ENCODE peak calls at places on chromosome 10, in seven cellular contexts. One of them, this sample, is unnamed. For H3K4me1, the result is how much of the 10 kb centered on the place peaks cover.

GRCh38 chr10:116147162-116147906 is 125.7 kb downstream of the GFRA1 start:
- DNase-seq in H1: no peak
- DNase-seq in IMR-90: no peak
- DNase-seq in neuronal stem cell: no peak
- DNase-seq in mesenchymal stem cell: no peak
- DNase-seq in trophoblast cell: no peak
- DNase-seq in mesendoderm: no peak
- DNase-seq in this sample: no peak

GRCh38 chr10:67696029-67696428 is at the start of gene CTNNA3:
- DNase-seq in H1: no peak
- DNase-seq in IMR-90: no peak
- DNase-seq in neuronal stem cell: no peak
- DNase-seq in mesenchymal stem cell: no peak
- DNase-seq in trophoblast cell: no peak
- DNase-seq in mesendoderm: no peak
- DNase-seq in this sample: no peak

GRCh38 chr10:11012476-11012875 is 5.2 kb upstream of the CELF2 start:
- DNase-seq in H1: no peak
- DNase-seq in IMR-90: no peak
- DNase-seq in neuronal stem cell: no peak
- DNase-seq in mesenchymal stem cell: no peak
- DNase-seq in trophoblast cell: no peak
- DNase-seq in mesendoderm: no peak
- DNase-seq in this sample: no peak

GRCh38 chr10:82377608-82378007 is 502.6 kb downstream of the NRG3 start:
- DNase-seq in H1: no peak
- DNase-seq in IMR-90: no peak
- DNase-seq in neuronal stem cell: peak
- DNase-seq in mesenchymal stem cell: peak
- DNase-seq in trophoblast cell: no peak
- DNase-seq in mesendoderm: peak
- DNase-seq in this sample: no peak

GRCh38 chr10:128537888-128538287 is 411.7 kb upstream of the MKI67 start:
- DNase-seq in H1: no peak
- DNase-seq in IMR-90: no peak
- DNase-seq in neuronal stem cell: no peak
- DNase-seq in mesenchymal stem cell: no peak
- DNase-seq in trophoblast cell: no peak
- DNase-seq in mesendoderm: no peak
- DNase-seq in this sample: no peak

GRCh38 chr10:86361134-86362128 is 5.2 kb downstream of the GRID1 start:
- DNase-seq in H1: no peak
- DNase-seq in IMR-90: no peak
- DNase-seq in neuronal stem cell: no peak
- DNase-seq in mesenchymal stem cell: no peak
- DNase-seq in trophoblast cell: no peak
- DNase-seq in mesendoderm: no peak
- DNase-seq in this sample: peak

GRCh38 chr10:27330074-27330473 is 89.5 kb upstream of the ACBD5 start:
- DNase-seq in H1: no peak
- DNase-seq in IMR-90: no peak
- DNase-seq in neuronal stem cell: no peak
- DNase-seq in mesenchymal stem cell: no peak
- DNase-seq in trophoblast cell: no peak
- DNase-seq in mesendoderm: no peak
- DNase-seq in this sample: no peak

GRCh38 chr10:96287392-96288105 is 16.2 kb upstream of the BLNK start:
- DNase-seq in H1: no peak
- DNase-seq in IMR-90: no peak
- DNase-seq in neuronal stem cell: no peak
- DNase-seq in mesenchymal stem cell: no peak
- DNase-seq in trophoblast cell: peak
- DNase-seq in mesendoderm: no peak
- DNase-seq in this sample: no peak

GRCh38 chr10:89644967-89645741 is at the start of gene PANK1:
- DNase-seq in H1: no peak
- DNase-seq in IMR-90: peak
- DNase-seq in neuronal stem cell: peak
- DNase-seq in mesenchymal stem cell: peak
- DNase-seq in trophoblast cell: peak
- DNase-seq in mesendoderm: peak
- DNase-seq in this sample: peak

GRCh38 chr10:50508315-50509051 is 115.3 kb downstream of the SGMS1 start:
- DNase-seq in H1: no peak
- DNase-seq in IMR-90: no peak
- DNase-seq in neuronal stem cell: no peak
- DNase-seq in mesenchymal stem cell: no peak
- DNase-seq in trophoblast cell: no peak
- DNase-seq in mesendoderm: no peak
- DNase-seq in this sample: no peak

GRCh38 chr10:109025187-109025586 is 898.1 kb downstream of the XPNPEP1 start:
- DNase-seq in H1: no peak
- DNase-seq in IMR-90: no peak
- DNase-seq in neuronal stem cell: no peak
- DNase-seq in mesenchymal stem cell: no peak
- DNase-seq in trophoblast cell: no peak
- DNase-seq in mesendoderm: no peak
- DNase-seq in this sample: no peak

GRCh38 chr10:100020883-100021248 is 11.1 kb upstream of the DNMBP start:
- DNase-seq in H1: no peak
- DNase-seq in IMR-90: no peak
- DNase-seq in neuronal stem cell: no peak
- DNase-seq in mesenchymal stem cell: no peak
- DNase-seq in trophoblast cell: no peak
- DNase-seq in mesendoderm: no peak
- DNase-seq in this sample: peak

GRCh38 chr10:48331436-48331835 is 25.0 kb downstream of the MAPK8 start:
- DNase-seq in H1: no peak
- DNase-seq in IMR-90: no peak
- DNase-seq in neuronal stem cell: no peak
- DNase-seq in mesenchymal stem cell: no peak
- DNase-seq in trophoblast cell: no peak
- DNase-seq in mesendoderm: no peak
- DNase-seq in this sample: no peak

GRCh38 chr10:47051741-47052238 is 140.6 kb downstream of the PTPN20 start:
- DNase-seq in H1: no peak
- DNase-seq in IMR-90: no peak
- DNase-seq in neuronal stem cell: no peak
- DNase-seq in mesenchymal stem cell: no peak
- DNase-seq in trophoblast cell: no peak
- DNase-seq in mesendoderm: no peak
- DNase-seq in this sample: no peak

GRCh38 chr10:6062101-6062771 is at the start of gene IL2RA:
- DNase-seq in H1: no peak
- DNase-seq in IMR-90: no peak
- DNase-seq in neuronal stem cell: no peak
- DNase-seq in mesenchymal stem cell: no peak
- DNase-seq in trophoblast cell: no peak
- DNase-seq in mesendoderm: no peak
- DNase-seq in this sample: peak

GRCh38 chr10:57799625-57800024 is 468.1 kb downstream of the IPMK start:
- DNase-seq in H1: no peak
- DNase-seq in IMR-90: no peak
- DNase-seq in neuronal stem cell: no peak
- DNase-seq in mesenchymal stem cell: no peak
- DNase-seq in trophoblast cell: no peak
- DNase-seq in mesendoderm: no peak
- DNase-seq in this sample: no peak

GRCh38 chr10:110802551-110803238 is 69.0 kb upstream of the PDCD4 start:
- DNase-seq in H1: no peak
- DNase-seq in IMR-90: peak
- DNase-seq in neuronal stem cell: no peak
- DNase-seq in mesenchymal stem cell: peak
- DNase-seq in trophoblast cell: no peak
- DNase-seq in mesendoderm: peak
- DNase-seq in this sample: no peak

GRCh38 chr10:114956466-114956865 is 18.5 kb downstream of the TRUB1 start:
- DNase-seq in H1: no peak
- DNase-seq in IMR-90: no peak
- DNase-seq in neuronal stem cell: no peak
- DNase-seq in mesenchymal stem cell: no peak
- DNase-seq in trophoblast cell: no peak
- DNase-seq in mesendoderm: no peak
- DNase-seq in this sample: no peak

GRCh38 chr10:29257106-29257783 is 31.6 kb upstream of the LYZL1 start:
- DNase-seq in H1: no peak
- DNase-seq in IMR-90: peak
- DNase-seq in neuronal stem cell: no peak
- DNase-seq in mesenchymal stem cell: peak
- DNase-seq in trophoblast cell: peak
- DNase-seq in mesendoderm: peak
- DNase-seq in this sample: no peak

GRCh38 chr10:26556756-26557640 is 118.9 kb downstream of the APBB1IP start:
- DNase-seq in H1: no peak
- DNase-seq in IMR-90: peak
- DNase-seq in neuronal stem cell: peak
- DNase-seq in mesenchymal stem cell: peak
- DNase-seq in trophoblast cell: peak
- DNase-seq in mesendoderm: peak
- DNase-seq in this sample: peak

GRCh38 chr10:118798186-118798811 is 43.5 kb upstream of the CACUL1 start:
- DNase-seq in H1: no peak
- DNase-seq in IMR-90: no peak
- DNase-seq in neuronal stem cell: no peak
- DNase-seq in mesenchymal stem cell: no peak
- DNase-seq in trophoblast cell: no peak
- DNase-seq in mesendoderm: no peak
- DNase-seq in this sample: no peak

GRCh38 chr10:104067525-104067924 is 18.2 kb downstream of the COL17A1 start:
- DNase-seq in H1: no peak
- DNase-seq in IMR-90: no peak
- DNase-seq in neuronal stem cell: no peak
- DNase-seq in mesenchymal stem cell: no peak
- DNase-seq in trophoblast cell: no peak
- DNase-seq in mesendoderm: no peak
- DNase-seq in this sample: peak
- H3K4me2 ChIP-seq in H1: peak
- H3K4me2 ChIP-seq in IMR-90: peak
- H3K4me2 ChIP-seq in neuronal stem cell: no peak
- H3K4me2 ChIP-seq in mesenchymal stem cell: no peak
- H3K4me2 ChIP-seq in trophoblast cell: no peak
- H3K4me2 ChIP-seq in mesendoderm: no peak
- H3K4me2 ChIP-seq in this sample: peak

GRCh38 chr10:105044902-105045301 is 403.8 kb downstream of the SORCS3 start:
- DNase-seq in H1: no peak
- DNase-seq in IMR-90: no peak
- DNase-seq in neuronal stem cell: no peak
- DNase-seq in mesenchymal stem cell: no peak
- DNase-seq in trophoblast cell: no peak
- DNase-seq in mesendoderm: no peak
- DNase-seq in this sample: no peak
- H3K4me1 ChIP-seq in H1: under half
- H3K4me1 ChIP-seq in IMR-90: under half
- H3K4me1 ChIP-seq in neuronal stem cell: under half
- H3K4me1 ChIP-seq in mesenchymal stem cell: under half
- H3K4me1 ChIP-seq in trophoblast cell: under half
- H3K4me1 ChIP-seq in mesendoderm: under half
- H3K4me1 ChIP-seq in this sample: under half

DNA sequence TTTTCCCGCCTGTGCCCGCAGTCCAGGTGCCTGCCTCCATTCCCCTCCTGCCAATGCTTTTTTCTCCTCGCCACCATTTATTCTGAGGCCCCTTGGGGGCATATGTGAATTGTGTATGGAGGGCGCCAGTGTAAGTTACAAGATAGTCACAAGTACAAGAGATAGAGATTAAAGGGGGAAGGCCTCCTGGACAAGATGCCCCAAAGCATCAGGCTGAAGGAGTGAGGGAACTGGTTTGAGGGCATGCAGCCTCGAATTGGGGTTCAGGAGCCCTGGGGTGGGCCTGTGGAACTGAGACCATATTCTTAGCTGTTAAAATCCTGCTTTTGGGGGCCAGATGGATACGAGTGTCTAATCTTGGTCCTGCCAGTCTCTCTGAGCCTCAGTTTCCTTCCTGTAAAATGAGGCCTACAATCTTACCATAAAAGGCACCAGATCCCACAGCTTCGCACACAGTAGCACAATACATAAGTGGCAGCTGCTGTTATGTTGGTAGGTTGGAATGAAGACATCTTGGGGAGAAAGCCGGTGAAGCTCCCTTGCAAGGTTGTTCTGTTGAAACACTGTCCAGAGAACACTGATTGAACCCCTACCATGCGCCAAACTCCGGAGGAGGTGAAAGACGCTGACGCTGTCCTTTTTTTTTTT is 545 bp upstream of the COMTD1 start:
- DNase-seq in H1: no peak
- DNase-seq in IMR-90: no peak
- DNase-seq in neuronal stem cell: no peak
- DNase-seq in mesenchymal stem cell: no peak
- DNase-seq in trophoblast cell: no peak
- DNase-seq in mesendoderm: no peak
- DNase-seq in this sample: no peak
- H3K18ac ChIP-seq in H1: no peak
- H3K18ac ChIP-seq in IMR-90: no peak
- H3K18ac ChIP-seq in neuronal stem cell: no peak
- H3K18ac ChIP-seq in mesenchymal stem cell: no peak
- H3K18ac ChIP-seq in trophoblast cell: no peak
- H3K18ac ChIP-seq in mesendoderm: no peak
- H3K18ac ChIP-seq in this sample: no peak

GRCh38 chr10:44309939-44310761 is 74.7 kb downstream of the CXCL12 start:
- DNase-seq in H1: no peak
- DNase-seq in IMR-90: no peak
- DNase-seq in neuronal stem cell: no peak
- DNase-seq in mesenchymal stem cell: no peak
- DNase-seq in trophoblast cell: no peak
- DNase-seq in mesendoderm: no peak
- DNase-seq in this sample: no peak

GRCh38 chr10:44307691-44308090 is 77.2 kb downstream of the CXCL12 start:
- DNase-seq in H1: no peak
- DNase-seq in IMR-90: no peak
- DNase-seq in neuronal stem cell: no peak
- DNase-seq in mesenchymal stem cell: no peak
- DNase-seq in trophoblast cell: no peak
- DNase-seq in mesendoderm: no peak
- DNase-seq in this sample: no peak

GRCh38 chr10:44306762-44307161 is 78.1 kb downstream of the CXCL12 start:
- DNase-seq in H1: no peak
- DNase-seq in IMR-90: no peak
- DNase-seq in neuronal stem cell: no peak
- DNase-seq in mesenchymal stem cell: peak
- DNase-seq in trophoblast cell: no peak
- DNase-seq in mesendoderm: peak
- DNase-seq in this sample: no peak

GRCh38 chr10:44308935-44309334 is 76.0 kb downstream of the CXCL12 start:
- DNase-seq in H1: no peak
- DNase-seq in IMR-90: no peak
- DNase-seq in neuronal stem cell: no peak
- DNase-seq in mesenchymal stem cell: no peak
- DNase-seq in trophoblast cell: no peak
- DNase-seq in mesendoderm: no peak
- DNase-seq in this sample: no peak

DNA sequence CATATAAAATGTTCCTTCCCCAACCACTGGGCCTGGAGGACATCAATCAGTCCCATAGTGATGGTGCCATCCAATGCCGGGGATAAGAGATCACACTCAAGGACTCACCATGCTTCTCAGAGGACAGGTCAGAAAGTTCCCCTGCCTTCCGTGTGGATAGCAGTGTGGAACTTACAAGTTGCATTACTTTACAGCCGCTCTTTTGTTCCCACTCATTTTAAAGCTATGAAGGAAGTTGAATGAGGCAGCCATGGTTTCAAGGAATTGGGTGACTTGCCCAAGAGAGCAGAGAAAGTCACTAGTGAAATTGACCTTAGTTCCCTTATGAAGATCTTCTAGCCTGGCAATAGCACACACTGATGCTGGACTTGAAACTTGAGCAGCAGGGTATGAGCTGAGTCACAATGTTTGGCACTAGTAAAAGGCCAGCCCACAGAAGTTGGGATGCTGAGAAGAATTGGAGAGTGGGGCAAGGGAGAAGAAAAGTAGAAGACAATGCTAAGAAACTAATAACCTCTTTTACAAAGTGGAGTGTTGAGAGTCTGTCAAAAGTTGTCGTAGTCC is 78.7 kb downstream of the CXCL12 start:
- DNase-seq in H1: no peak
- DNase-seq in IMR-90: peak
- DNase-seq in neuronal stem cell: no peak
- DNase-seq in mesenchymal stem cell: peak
- DNase-seq in trophoblast cell: no peak
- DNase-seq in mesendoderm: no peak
- DNase-seq in this sample: no peak
- H3K4me2 ChIP-seq in H1: no peak
- H3K4me2 ChIP-seq in IMR-90: no peak
- H3K4me2 ChIP-seq in neuronal stem cell: no peak
- H3K4me2 ChIP-seq in mesenchymal stem cell: no peak
- H3K4me2 ChIP-seq in trophoblast cell: no peak
- H3K4me2 ChIP-seq in mesendoderm: no peak
- H3K4me2 ChIP-seq in this sample: no peak